ENCODE peak calls at places on chromosomes 16 and 17, in five cellular contexts. One of them, this sample, is unnamed.

GRCh38 chr16:86396918-86397317 is 113.4 kb upstream of the FOXF1 start:
- DNase-seq in head of caudate nucleus: no peak
- DNase-seq in AG08395: peak; percentile 85
- DNase-seq in HuH-7: no peak
- DNase-seq in DMS53: no peak
- DNase-seq in this sample: peak; percentile 87

GRCh38 chr17:74297941-74298340 is 23.9 kb downstream of the DNAI2 start:
- DNase-seq in head of caudate nucleus: no peak
- DNase-seq in AG08395: no peak
- DNase-seq in DMS53: no peak
- DNase-seq in HuH-7: no peak
- DNase-seq in this sample: no peak

GRCh38 chr17:343211-343610 is 9.4 kb downstream of the RPH3AL start:
- DNase-seq in DMS53: no peak
- DNase-seq in AG08395: no peak
- DNase-seq in head of caudate nucleus: no peak
- DNase-seq in HuH-7: no peak
- DNase-seq in this sample: no peak

GRCh38 chr17:81578038-81578441 is 25.9 kb upstream of the FAAP100 start:
- DNase-seq in DMS53: no peak
- DNase-seq in HuH-7: no peak
- DNase-seq in head of caudate nucleus: no peak
- DNase-seq in AG08395: no peak
- DNase-seq in this sample: no peak

GRCh38 chr16:22671301-22672076 is 142.5 kb upstream of the HS3ST2 start:
- DNase-seq in AG08395: no peak
- DNase-seq in HuH-7: no peak
- DNase-seq in DMS53: no peak
- DNase-seq in head of caudate nucleus: no peak
- DNase-seq in this sample: peak; percentile 22

GRCh38 chr16:46787909-46788308 is 39.8 kb upstream of the MYLK3 start:
- DNase-seq in AG08395: no peak
- DNase-seq in head of caudate nucleus: no peak
- DNase-seq in HuH-7: no peak
- DNase-seq in DMS53: no peak
- DNase-seq in this sample: no peak

GRCh38 chr17:74473294-74473693 is 6.9 kb downstream of the CD300A start:
- DNase-seq in head of caudate nucleus: no peak
- DNase-seq in AG08395: no peak
- DNase-seq in HuH-7: no peak
- DNase-seq in DMS53: no peak
- DNase-seq in this sample: no peak

GRCh38 chr16:49282690-49283375 is 1.2 kb upstream of the CBLN1 start:
- DNase-seq in AG08395: no peak
- DNase-seq in DMS53: no peak
- DNase-seq in HuH-7: no peak
- DNase-seq in head of caudate nucleus: no peak
- DNase-seq in this sample: no peak

GRCh38 chr17:64230551-64231408 is 32.3 kb downstream of the TEX2 start:
- DNase-seq in AG08395: peak; percentile 89
- DNase-seq in head of caudate nucleus: no peak
- DNase-seq in HuH-7: no peak
- DNase-seq in DMS53: no peak
- DNase-seq in this sample: peak; percentile 81

GRCh38 chr17:57552114-57552601 is 192.9 kb downstream of the CCDC182 start:
- DNase-seq in AG08395: peak; percentile 17
- DNase-seq in HuH-7: peak; percentile 48
- DNase-seq in head of caudate nucleus: peak; percentile 58
- DNase-seq in DMS53: no peak
- DNase-seq in this sample: peak; percentile 46

GRCh38 chr16:66844342-66845079 is at the start of gene CA7:
- DNase-seq in DMS53: peak; percentile 35
- DNase-seq in AG08395: no peak
- DNase-seq in HuH-7: no peak
- DNase-seq in head of caudate nucleus: peak; percentile 65
- DNase-seq in this sample: no peak

GRCh38 chr17:40309938-40310510 is 1.0 kb downstream of the RARA start:
- DNase-seq in HuH-7: no peak
- DNase-seq in AG08395: no peak
- DNase-seq in DMS53: no peak
- DNase-seq in head of caudate nucleus: no peak
- DNase-seq in this sample: no peak

GRCh38 chr17:35895602-35896001 is 15.4 kb upstream of the CCL5 start:
- DNase-seq in head of caudate nucleus: no peak
- DNase-seq in DMS53: no peak
- DNase-seq in HuH-7: no peak
- DNase-seq in AG08395: no peak
- DNase-seq in this sample: no peak

GRCh38 chr16:29975811-29976511 is 2.3 kb downstream of the TAOK2 start:
- DNase-seq in AG08395: no peak
- DNase-seq in HuH-7: no peak
- DNase-seq in head of caudate nucleus: no peak
- DNase-seq in DMS53: no peak
- DNase-seq in this sample: no peak

GRCh38 chr16:55471448-55472097 is 7.4 kb upstream of the MMP2 start:
- DNase-seq in HuH-7: no peak
- DNase-seq in AG08395: peak; percentile 61
- DNase-seq in head of caudate nucleus: no peak
- DNase-seq in DMS53: no peak
- DNase-seq in this sample: peak; percentile 57